ENCODE peak calls at places on chromosomes 6 and 20, in eight cellular contexts. M, X, F, T, H, R, Y and B are unnamed samples.

GRCh38 chr6:36312854-36313627 is 23.6 kb downstream of the BNIP5 start:
- DNase-seq in M (no peak), X (no peak), F (no peak), T (no peak), H (no peak), R (peak), Y (no peak), B (no peak)

GRCh38 chr6:41288025-41288777 is 1.7 kb upstream of the TREM1 start:
- DNase-seq in M (no peak), X (no peak), F (no peak), T (peak), H (no peak), R (no peak), Y (no peak), B (no peak)

GRCh38 chr6:31597006-31597405 is 4.2 kb upstream of the NCR3 start:
- DNase-seq in M (peak), X (no peak), F (no peak), T (peak), H (no peak), R (no peak), Y (no peak), B (peak)

GRCh38 chr6:39495023-39495422 is 172.5 kb upstream of the KCNK16 start:
- DNase-seq in M (no peak), X (no peak), F (no peak), T (no peak), H (no peak), R (no peak), Y (no peak), B (no peak)

GRCh38 chr6:149389509-149390297 is 10.4 kb upstream of the SUMO4 start:
- DNase-seq in M (no peak), X (no peak), F (no peak), T (no peak), H (no peak), R (no peak), Y (no peak), B (no peak)

GRCh38 chr20:5608104-5608447 is 142.1 kb upstream of the SHLD1 start:
- DNase-seq in M (no peak), X (no peak), F (no peak), T (peak), H (no peak), R (no peak), Y (no peak), B (no peak)

GRCh38 chr20:56447227-56447626 is 21.2 kb upstream of the RTF2 start:
- DNase-seq in M (peak), X (no peak), F (no peak), T (no peak), H (no peak), R (peak), Y (peak), B (no peak)

GRCh38 chr6:107928984-107929383 is 29.0 kb downstream of the SEC63 start:
- DNase-seq in M (no peak), X (no peak), F (no peak), T (no peak), H (no peak), R (no peak), Y (no peak), B (no peak)

GRCh38 chr6:52499026-52499425 is 77.8 kb downstream of the TRAM2 start:
- DNase-seq in M (no peak), X (no peak), F (no peak), T (no peak), H (peak), R (no peak), Y (no peak), B (no peak)

GRCh38 chr6:4185419-4185818 is 50.0 kb upstream of the ECI2 start:
- DNase-seq in M (no peak), X (no peak), F (no peak), T (no peak), H (no peak), R (no peak), Y (no peak), B (no peak)

GRCh38 chr6:43877463-43878126 is 107.6 kb downstream of the VEGFA start:
- DNase-seq in M (peak), X (no peak), F (no peak), T (no peak), H (no peak), R (no peak), Y (peak), B (no peak)

GRCh38 chr6:73339340-73339739 is 14.7 kb downstream of the DPPA5 start:
- DNase-seq in M (peak), X (no peak), F (no peak), T (no peak), H (no peak), R (no peak), Y (peak), B (no peak)

GRCh38 chr20:46717818-46718541 is 8.5 kb downstream of the SLC2A10 start:
- DNase-seq in M (no peak), X (no peak), F (no peak), T (no peak), H (no peak), R (no peak), Y (no peak), B (no peak)

GRCh38 chr6:148999501-148999900 is 252.7 kb downstream of the UST start:
- DNase-seq in M (no peak), X (no peak), F (no peak), T (no peak), H (no peak), R (no peak), Y (no peak), B (no peak)

GRCh38 chr6:148972481-148972880 is 225.7 kb downstream of the UST start:
- DNase-seq in M (peak), X (no peak), F (no peak), T (peak), H (peak), R (no peak), Y (peak), B (no peak)

GRCh38 chr20:17972121-17972520 is 3.3 kb downstream of the MGME1 start:
- DNase-seq in M (no peak), X (no peak), F (no peak), T (no peak), H (no peak), R (no peak), Y (no peak), B (no peak)

GRCh38 chr20:36150489-36150846 is 4.1 kb upstream of the EPB41L1 start:
- DNase-seq in M (no peak), X (no peak), F (no peak), T (no peak), H (no peak), R (no peak), Y (no peak), B (no peak)

GRCh38 chr6:50815436-50816114 is 3.1 kb upstream of the TFAP2B start:
- DNase-seq in M (no peak), X (no peak), F (no peak), T (no peak), H (no peak), R (no peak), Y (no peak), B (no peak)